ENCODE peak calls at places on chromosome 21, in ten cellular contexts. F is stimulated activated effector memory CD8-positive, alpha-beta T cell treated with anti-CD3 and anti-CD28 coated beads, Interleukin-12 subunit alpha, Interleukin-12 subunit beta, amount 100 ng/mL, for 72 hours; O is HL-60; U is Ammon's horn; V is activated CD4-positive, alpha-beta T cell treated with anti-CD3 and anti-CD28 coated beads, Interleukin-2, amount 50 U/mL, for 4 hours; E is T follicular helper cell; W is stimulated activated CD4-positive, alpha-beta T cell treated with anti-CD3 and anti-CD28 coated beads, Interleukin-12 subunit alpha, Interleukin-12 subunit beta, amount 100 ng/mL, for 4 hours; H is keratinocyte; B is T-helper 2 cell; Q is epithelial cell of prostate. S is an unnamed sample.

GRCh38 chr21:36211660-36212512 is 55.3 kb downstream of the DOP1B start:
- DNase-seq in F (no peak), O (no peak), U (no peak), V (no peak), E (no peak), W (no peak), H (no peak), B (no peak), Q (no peak), S (no peak)

GRCh38 chr21:39022035-39022900 is 161.0 kb downstream of the PSMG1 start:
- DNase-seq in F (no peak), O (no peak), U (no peak), V (no peak), E (no peak), W (no peak), H (no peak), B (no peak), Q (no peak), S (no peak)

GRCh38 chr21:38898422-38899098 is 92.8 kb downstream of the ETS2 start:
- DNase-seq in F (no peak), O (no peak), U (no peak), V (no peak), E (no peak), W (no peak), H (no peak), B (no peak), Q (no peak), S (no peak)

GRCh38 chr21:44763050-44763378 is 38.6 kb downstream of the UBE2G2 start:
- DNase-seq in F (no peak), O (no peak), U (no peak), V (no peak), E (no peak), W (no peak), H (no peak), B (no peak), Q (no peak), S (no peak)

GRCh38 chr21:43289442-43289841 is 120.6 kb downstream of the CRYAA start:
- DNase-seq in F (no peak), O (no peak), U (no peak), V (no peak), E (no peak), W (no peak), H (no peak), B (no peak), Q (no peak), S (no peak)

GRCh38 chr21:38853421-38853919 is 47.7 kb downstream of the ETS2 start:
- DNase-seq in F (no peak), O (peak; percentile 61), U (no peak), V (no peak), E (no peak), W (no peak), H (peak; percentile 89), B (no peak), Q (peak; percentile 91), S (no peak)

GRCh38 chr21:16280731-16281130 is 550.9 kb downstream of the USP25 start:
- DNase-seq in F (no peak), O (no peak), U (peak; percentile 30), V (no peak), E (no peak), W (no peak), H (no peak), B (no peak), Q (no peak), S (no peak)

GRCh38 chr21:15293251-15293650 is 228.5 kb upstream of the NRIP1 start:
- DNase-seq in F (no peak), O (no peak), U (no peak), V (no peak), E (no peak), W (no peak), H (peak; percentile 73), B (no peak), Q (no peak), S (no peak)

GRCh38 chr21:32978346-32979270 is 47.1 kb upstream of the OLIG2 start:
- DNase-seq in F (no peak), O (no peak), U (peak; percentile 88), V (no peak), E (no peak), W (no peak), H (no peak), B (no peak), Q (no peak), S (no peak)

GRCh38 chr21:43364261-43364510 is 62.7 kb downstream of the SIK1 start:
- DNase-seq in F (no peak), O (no peak), U (no peak), V (no peak), E (no peak), W (no peak), H (no peak), B (no peak), Q (no peak), S (no peak)

GRCh38 chr21:42360317-42360716 is 6.0 kb downstream of the TFF1 start:
- DNase-seq in F (no peak), O (no peak), U (no peak), V (no peak), E (no peak), W (no peak), H (no peak), B (no peak), Q (no peak), S (no peak)

GRCh38 chr21:42574234-42575027 is 60.8 kb downstream of the SLC37A1 start:
- DNase-seq in F (no peak), O (no peak), U (no peak), V (no peak), E (no peak), W (no peak), H (no peak), B (no peak), Q (no peak), S (no peak)

GRCh38 chr21:33642896-33643657 is 776 bp downstream of the ITSN1 start:
- DNase-seq in F (peak; percentile 25), O (no peak), U (peak; percentile 40), V (peak; percentile 2), E (no peak), W (peak; percentile 11), H (no peak), B (no peak), Q (no peak), S (no peak)

GRCh38 chr21:35476616-35477395 is 427.7 kb upstream of the RUNX1 start:
- DNase-seq in F (no peak), O (no peak), U (no peak), V (no peak), E (no peak), W (no peak), H (no peak), B (no peak), Q (no peak), S (no peak)

GRCh38 chr21:44533121-44533890 is 6.7 kb downstream of the KRTAP10-1 start:
- DNase-seq in F (no peak), O (no peak), U (no peak), V (no peak), E (no peak), W (no peak), H (no peak), B (no peak), Q (no peak), S (no peak)

GRCh38 chr21:42039911-42040351 is 29.8 kb upstream of the ZBTB21 start:
- DNase-seq in F (no peak), O (no peak), U (no peak), V (no peak), E (no peak), W (no peak), H (no peak), B (no peak), Q (no peak), S (no peak)

GRCh38 chr21:17668479-17668878 is 55.8 kb upstream of the BTG3 start:
- DNase-seq in F (no peak), O (no peak), U (no peak), V (no peak), E (no peak), W (no peak), H (no peak), B (no peak), Q (no peak), S (no peak)

GRCh38 chr21:29174607-29175013 is 44.2 kb downstream of the MAP3K7CL start:
- DNase-seq in F (no peak), O (no peak), U (no peak), V (no peak), E (no peak), W (no peak), H (no peak), B (no peak), Q (no peak), S (no peak)

GRCh38 chr21:42474982-42475381 is 21.0 kb downstream of the RSPH1 start:
- DNase-seq in F (no peak), O (no peak), U (no peak), V (no peak), E (no peak), W (no peak), H (no peak), B (no peak), Q (no peak), S (no peak)

GRCh38 chr21:45138199-45139002 is 64.0 kb downstream of the ADARB1 start:
- DNase-seq in F (peak; percentile 62), O (peak; percentile 70), U (peak; percentile 57), V (peak; percentile 67), E (peak; percentile 52), W (peak; percentile 72), H (no peak), B (peak; percentile 63), Q (no peak), S (peak; percentile 37)

GRCh38 chr21:34029724-34030528 is 43.5 kb upstream of the MRPS6 start:
- DNase-seq in F (peak; percentile 45), O (no peak), U (peak; percentile 59), V (peak; percentile 25), E (peak; percentile 10), W (peak; percentile 19), H (peak; percentile 45), B (peak; percentile 19), Q (no peak), S (no peak)

GRCh38 chr21:41954654-41955499 is 1.1 kb upstream of the C2CD2 start:
- DNase-seq in F (no peak), O (no peak), U (no peak), V (no peak), E (no peak), W (no peak), H (no peak), B (no peak), Q (no peak), S (no peak)

GRCh38 chr21:34897828-34898227 is 151.3 kb downstream of the RUNX1 start:
- DNase-seq in F (no peak), O (no peak), U (no peak), V (no peak), E (no peak), W (no peak), H (no peak), B (no peak), Q (no peak), S (no peak)

GRCh38 chr21:42434884-42435283 is 31.2 kb downstream of the UBASH3A start:
- DNase-seq in F (no peak), O (no peak), U (no peak), V (no peak), E (no peak), W (no peak), H (no peak), B (no peak), Q (no peak), S (no peak)

GRCh38 chr21:14523234-14523633 is 22.9 kb downstream of the SAMSN1 start:
- DNase-seq in F (peak; percentile 29), O (peak; percentile 40), U (peak; percentile 41), V (no peak), E (no peak), W (peak; percentile 36), H (no peak), B (peak; percentile 33), Q (peak; percentile 1), S (no peak)

GRCh38 chr21:44953628-44954021 is 13.8 kb downstream of the SLX9 start:
- DNase-seq in F (no peak), O (no peak), U (no peak), V (no peak), E (no peak), W (no peak), H (no peak), B (no peak), Q (no peak), S (no peak)

GRCh38 chr21:43611598-43612369 is 47.5 kb downstream of the HSF2BP start:
- DNase-seq in F (no peak), O (peak; percentile 47), U (peak; percentile 56), V (no peak), E (no peak), W (no peak), H (no peak), B (no peak), Q (no peak), S (no peak)

GRCh38 chr21:26881504-26882228 is 36.5 kb upstream of the ADAMTS1 start:
- DNase-seq in F (no peak), O (no peak), U (no peak), V (no peak), E (no peak), W (no peak), H (no peak), B (no peak), Q (no peak), S (no peak)